ENCODE peak calls at places on chromosome 3, in four cellular contexts. K is upper lobe of left lung, V is GM23248, U is body of pancreas. I is an unnamed sample.
A peak's percentile ranks its signal among the peaks of the same experiment; 100 is the strongest.

GRCh38 chr3:110814170-110815007 is 257.2 kb upstream of the NECTIN3 start:
- DNase-seq in K (no peak), U (no peak), V (peak; percentile 90), I (no peak)

GRCh38 chr3:70973558-70973957 is 610.0 kb downstream of the FOXP1 start:
- DNase-seq in K (no peak), U (no peak), V (peak; percentile 76), I (no peak)

GRCh38 chr3:8984081-8984480 is 20.8 kb upstream of the RAD18 start:
- DNase-seq in U (no peak), K (no peak), V (no peak), I (no peak)

GRCh38 chr3:125593991-125594574 is 1.2 kb downstream of the OSBPL11 start:
- DNase-seq in K (no peak), V (peak; percentile 42), U (no peak), I (no peak)

GRCh38 chr3:181637056-181637798 is 74.5 kb upstream of the SOX2 start:
- DNase-seq in V (no peak), K (no peak), U (no peak), I (no peak)

GRCh38 chr3:31166249-31166885 is 271.9 kb upstream of the GADL1 start:
- DNase-seq in K (no peak), U (no peak), V (peak; percentile 66), I (peak; percentile 79)

GRCh38 chr3:146067048-146067447 is 93.9 kb downstream of the PLOD2 start:
- DNase-seq in U (no peak), K (no peak), V (peak; percentile 76), I (no peak)

GRCh38 chr3:196650740-196651311 is 11.3 kb downstream of the NRROS start:
- DNase-seq in V (peak; percentile 99), K (no peak), U (peak; percentile 62), I (peak; percentile 98)

GRCh38 chr3:66393486-66394260 is 107.1 kb downstream of the LRIG1 start:
- DNase-seq in K (no peak), U (no peak), V (peak; percentile 10), I (peak; percentile 55)

GRCh38 chr3:51307458-51307857 is 77.6 kb upstream of the MANF start:
- DNase-seq in U (peak; percentile 13), K (no peak), V (no peak), I (no peak)

DNA sequence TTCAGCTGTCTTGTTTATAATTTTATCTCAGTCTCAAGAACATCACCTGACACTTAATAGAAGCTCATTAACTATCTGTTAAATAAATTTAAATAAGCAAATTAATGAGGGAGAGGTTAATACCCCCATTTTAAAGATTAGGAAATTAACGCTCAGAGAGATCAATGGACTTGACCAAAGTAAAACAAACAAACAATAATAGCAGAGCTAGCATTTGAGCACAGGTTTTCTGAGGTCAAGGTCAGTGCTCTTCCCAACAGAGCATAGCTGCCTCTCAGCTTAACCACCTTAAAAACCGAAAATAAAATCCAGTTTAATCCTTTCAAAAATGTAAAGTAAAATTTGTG is 196.6 kb upstream of the BCL6 start:
- DNase-seq in K (no peak), U (no peak), V (no peak), I (no peak)
- H3K4me1 ChIP-seq in K (peaks cover 9% of the 10 kb centered on the region), U (no peaks in the 10 kb centered on the region), V (peaks cover 14% of the 10 kb centered on the region), I (peaks cover 8% of the 10 kb centered on the region)

GRCh38 chr3:129676985-129677384 is 70.5 kb upstream of the PLXND1 start:
- DNase-seq in K (no peak), V (no peak), U (no peak), I (no peak)
- H3K4me3 ChIP-seq in K (no peak overlapping the region), V (no peak overlapping the region), U (no peak overlapping the region), I (no peak overlapping the region)

GRCh38 chr3:53506763-53507145 is 12.3 kb downstream of the CACNA1D start:
- DNase-seq in U (no peak), K (no peak), V (no peak), I (no peak)

GRCh38 chr3:53513556-53514190 is 19.3 kb downstream of the CACNA1D start:
- DNase-seq in K (no peak), V (no peak), U (no peak), I (no peak)

GRCh38 chr3:53506110-53506762 is 11.8 kb downstream of the CACNA1D start:
- DNase-seq in U (peak; percentile 33), V (no peak), K (no peak), I (no peak)

GRCh38 chr3:53509494-53509893 is 15.1 kb downstream of the CACNA1D start:
- DNase-seq in V (no peak), U (no peak), K (no peak), I (no peak)
- H3K4me1 ChIP-seq in V (no peaks in the 10 kb centered on the region), U (peaks cover 18% of the 10 kb centered on the region), K (no peaks in the 10 kb centered on the region), I (no peaks in the 10 kb centered on the region)

GRCh38 chr3:109774108-109774507 is 436.8 kb upstream of the DPPA4 start:
- DNase-seq in V (no peak), U (no peak), K (no peak), I (no peak)

GRCh38 chr3:109773006-109773405 is 435.7 kb upstream of the DPPA4 start:
- DNase-seq in V (no peak), K (no peak), U (no peak), I (no peak)

GRCh38 chr3:109772520-109772919 is 435.2 kb upstream of the DPPA4 start:
- DNase-seq in U (no peak), K (no peak), V (peak; percentile 6), I (no peak)
- H3K4me3 ChIP-seq in U (no peak overlapping the region), K (no peak overlapping the region), V (no peak overlapping the region), I (no peak overlapping the region)

DNA sequence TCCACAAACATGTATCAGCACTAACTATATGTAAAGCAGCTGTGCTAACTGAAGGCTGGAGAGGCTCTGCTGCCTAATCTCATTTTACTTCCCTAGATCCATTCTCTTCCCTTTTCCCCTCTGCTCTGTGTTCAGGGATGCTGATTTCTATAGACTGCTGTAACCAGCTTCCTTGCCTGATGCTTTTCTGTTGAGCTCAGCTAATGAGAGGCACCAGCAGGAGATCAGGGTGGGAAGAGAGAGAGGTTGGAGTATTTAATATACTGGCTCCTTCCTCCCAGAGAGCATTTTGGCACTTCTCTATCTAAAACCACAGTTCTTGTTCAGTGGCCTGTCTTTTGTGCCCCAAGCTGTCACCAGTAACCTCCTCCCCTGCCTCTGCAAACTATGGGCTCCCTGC is 69.6 kb downstream of the CADPS start:
- DNase-seq in U (no peak), K (no peak), V (no peak), I (peak; percentile 2)
- H3K4me1 ChIP-seq in U (no peaks in the 10 kb centered on the region), K (no peaks in the 10 kb centered on the region), V (no peaks in the 10 kb centered on the region), I (peaks cover 3% of the 10 kb centered on the region)